ENCODE peak calls at places on chromosomes 7 and 10, in seven cellular contexts. R is tibial artery, Q is endothelial cell, L is astrocyte, K is GM10248, M is HepG2, Z is progenitor cell of endocrine pancreas. B is an unnamed sample.

GRCh38 chr7:86942995-86943394 is 116.5 kb downstream of the ELAPOR2 start:
- DNase-seq in Q (no peak), R (no peak), K (no peak), Z (no peak), M (no peak), L (no peak), B (no peak)

GRCh38 chr7:93646538-93646937 is 72.0 kb upstream of the CALCR start:
- DNase-seq in M (no peak), R (no peak), L (no peak), Z (no peak), Q (no peak), K (no peak), B (no peak)

GRCh38 chr10:101617102-101617823 is 29.1 kb downstream of the DPCD start:
- DNase-seq in L (no peak), R (no peak), Z (no peak), Q (no peak), K (peak), M (no peak), B (no peak)

GRCh38 chr10:88260329-88261051 is 322.6 kb downstream of the RNLS start:
- DNase-seq in Z (no peak), K (peak), R (no peak), M (no peak), L (no peak), Q (no peak), B (no peak)

GRCh38 chr7:66920256-66920655 is 769 bp upstream of the TMEM248 start:
- DNase-seq in L (no peak), Q (no peak), Z (no peak), M (no peak), R (no peak), K (no peak), B (no peak)

GRCh38 chr10:112517381-112517976 is 70.5 kb downstream of the VTI1A start:
- DNase-seq in Z (no peak), Q (no peak), K (no peak), L (peak), M (no peak), R (no peak), B (no peak)

GRCh38 chr10:103800789-103801540 is 54.4 kb downstream of the SH3PXD2A start:
- DNase-seq in K (peak), L (no peak), M (peak), R (no peak), Q (no peak), Z (no peak), B (no peak)

GRCh38 chr7:96441551-96442104 is 119.7 kb upstream of the SLC25A13 start:
- DNase-seq in K (no peak), Q (no peak), Z (no peak), M (no peak), L (no peak), R (no peak), B (no peak)

GRCh38 chr10:94777886-94778458 is 15.5 kb downstream of the CYP2C19 start:
- DNase-seq in K (no peak), Q (no peak), M (peak), Z (no peak), L (no peak), R (no peak), B (no peak)

GRCh38 chr7:13604178-13604577 is 385.3 kb downstream of the ETV1 start:
- DNase-seq in Z (no peak), L (no peak), Q (no peak), R (no peak), K (no peak), M (no peak), B (no peak)

GRCh38 chr7:149716007-149716931 is 57.1 kb downstream of the ZNF467 start:
- DNase-seq in K (no peak), Z (no peak), Q (peak), L (peak), M (no peak), R (no peak), B (no peak)

GRCh38 chr7:88310950-88311674 is 4.4 kb upstream of the STEAP4 start:
- DNase-seq in R (no peak), Q (no peak), M (no peak), L (no peak), K (no peak), Z (no peak), B (no peak)

GRCh38 chr10:124084693-124085092 is 8.7 kb downstream of the CHST15 start:
- DNase-seq in L (no peak), R (no peak), M (no peak), K (no peak), Z (no peak), Q (no peak), B (no peak)

GRCh38 chr7:112547916-112548315 is 67.1 kb downstream of the LSMEM1 start:
- DNase-seq in Q (no peak), M (no peak), K (no peak), R (no peak), L (peak), Z (no peak), B (no peak)

GRCh38 chr7:54879776-54880175 is 120.8 kb upstream of the SEC61G start:
- DNase-seq in Q (no peak), K (no peak), Z (no peak), M (no peak), L (no peak), R (no peak), B (no peak)

GRCh38 chr10:118584181-118584954 is 11.1 kb downstream of the PRLHR start:
- DNase-seq in M (no peak), K (no peak), Q (no peak), R (no peak), L (peak), Z (no peak), B (no peak)

GRCh38 chr10:76176166-76176550 is 744.7 kb downstream of the LRMDA start:
- DNase-seq in Z (no peak), M (no peak), K (no peak), Q (no peak), L (no peak), R (no peak), B (no peak)

GRCh38 chr7:96563409-96563808 is 146.2 kb downstream of the SEM1 start:
- DNase-seq in Q (no peak), K (no peak), Z (no peak), M (no peak), L (no peak), R (no peak), B (no peak)

GRCh38 chr7:116780966-116781365 is 81.4 kb upstream of the CAPZA2 start:
- DNase-seq in M (no peak), L (no peak), Q (no peak), R (no peak), K (no peak), Z (no peak), B (no peak)

GRCh38 chr7:51132661-51133060 is 183.9 kb downstream of the COBL start:
- DNase-seq in K (no peak), L (no peak), Z (no peak), R (no peak), Q (no peak), M (no peak), B (no peak)

GRCh38 chr10:20552382-20552781 is 344.7 kb downstream of the NEBL start:
- DNase-seq in Z (no peak), Q (no peak), K (no peak), R (no peak), L (peak), M (no peak), B (no peak)

GRCh38 chr7:96720843-96721242 is 11.2 kb upstream of the SEM1 start:
- DNase-seq in R (no peak), L (no peak), Q (no peak), Z (no peak), K (no peak), M (no peak), B (no peak)

GRCh38 chr10:21969326-21970287 is 33.9 kb downstream of the DNAJC1 start:
- DNase-seq in Z (no peak), M (no peak), R (no peak), L (peak), Q (no peak), K (no peak), B (no peak)

GRCh38 chr10:34434119-34434594 is 380.9 kb downstream of the PARD3 start:
- DNase-seq in M (no peak), R (no peak), Z (no peak), K (no peak), Q (no peak), L (peak), B (peak)

GRCh38 chr10:34430685-34431084 is 384.4 kb downstream of the PARD3 start:
- DNase-seq in M (no peak), Q (no peak), Z (no peak), R (no peak), L (no peak), K (no peak), B (no peak)

GRCh38 chr10:34432589-34432988 is 382.5 kb downstream of the PARD3 start:
- DNase-seq in Z (no peak), L (no peak), K (no peak), M (no peak), Q (no peak), R (no peak), B (no peak)

GRCh38 chr10:34437897-34438296 is 377.2 kb downstream of the PARD3 start:
- DNase-seq in Q (no peak), L (no peak), R (no peak), K (no peak), M (no peak), Z (no peak), B (no peak)

DNA sequence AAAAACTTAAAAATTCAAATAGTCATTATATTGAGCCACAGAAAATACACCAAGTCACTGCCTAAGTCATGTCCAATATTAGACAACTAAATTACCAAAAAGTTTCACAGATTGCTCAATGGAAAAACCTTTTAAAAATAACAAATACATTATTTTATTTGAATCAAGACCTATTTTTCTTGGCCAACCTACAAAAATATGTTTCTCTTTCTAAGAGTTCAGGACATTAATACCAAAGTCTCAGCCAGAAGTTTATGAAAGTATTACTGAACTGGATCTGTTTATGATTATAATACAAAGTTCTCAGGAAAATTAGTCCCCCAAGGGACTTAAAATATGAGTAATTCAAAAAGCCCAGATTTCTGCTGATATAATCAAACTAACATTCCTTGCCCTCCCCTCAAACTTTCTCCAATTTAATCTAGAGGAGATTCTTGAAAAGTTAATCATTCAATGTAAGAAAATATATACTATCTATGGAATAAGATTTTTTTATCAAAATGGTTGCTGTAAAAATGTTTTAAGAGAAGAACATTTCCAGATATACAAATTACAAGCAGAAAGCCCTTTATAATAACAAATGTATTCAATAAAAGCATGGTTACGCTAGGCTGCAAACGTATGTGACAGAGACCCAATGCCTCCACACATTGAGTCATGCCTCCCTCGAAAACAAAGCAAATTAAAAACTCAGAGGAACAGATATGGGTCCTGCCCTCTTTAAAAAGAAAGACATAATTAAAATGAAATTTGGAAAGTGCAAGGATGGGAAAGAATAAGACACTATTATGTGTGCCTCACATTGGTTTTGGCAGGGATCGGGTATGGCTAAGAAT is 381.6 kb downstream of the PARD3 start:
- DNase-seq in L (peak), M (no peak), K (no peak), R (no peak), Z (no peak), Q (no peak), B (peak)
- TF ChIP-seq CTCF in L (no peak), M (no peak), K (no peak), R (no peak), Z (no peak), Q (no peak), B (no peak)

DNA sequence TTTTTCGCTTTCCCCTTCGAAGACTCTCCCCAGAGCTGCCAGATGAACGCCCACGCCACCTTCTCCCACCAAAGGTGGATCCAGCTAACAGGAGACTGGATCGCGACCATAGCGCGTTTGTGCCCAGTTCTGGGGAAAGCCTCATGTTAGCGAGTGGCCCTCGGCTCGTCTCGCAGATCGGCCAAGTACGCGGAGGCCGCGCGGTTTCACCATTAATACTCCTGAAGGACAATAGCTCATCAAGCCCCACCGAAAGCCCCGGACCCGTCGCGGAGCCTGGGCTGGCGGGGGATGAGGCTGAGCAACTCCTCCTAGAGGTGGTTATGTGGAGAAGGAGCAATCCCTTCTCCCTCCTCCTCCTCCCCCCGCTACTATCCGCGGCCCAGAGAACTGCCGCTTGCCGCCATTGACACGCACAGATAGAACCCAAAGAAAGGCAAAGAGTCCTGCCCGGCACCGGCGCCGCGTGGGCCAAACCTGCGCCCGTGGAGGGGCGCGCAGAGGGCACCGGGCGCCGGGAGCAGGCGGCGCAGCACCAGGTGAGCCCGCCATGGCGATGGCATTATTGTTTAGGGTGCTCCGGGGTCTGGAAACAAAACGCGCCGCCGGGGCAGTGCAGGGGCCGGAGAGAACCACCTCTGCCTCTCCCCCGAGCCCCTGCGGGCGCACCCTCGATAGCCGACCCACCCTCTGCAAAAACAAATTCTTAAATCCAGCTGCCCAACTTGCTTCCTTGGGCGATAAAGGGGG is at the start of gene MACROH2A2:
- DNase-seq in L (peak), M (peak), Q (peak), K (no peak), Z (peak), R (peak), B (peak)
- TF ChIP-seq CTCF in L (no peak), M (peak), Q (no peak), K (no peak), Z (peak), R (no peak), B (peak)

DNA sequence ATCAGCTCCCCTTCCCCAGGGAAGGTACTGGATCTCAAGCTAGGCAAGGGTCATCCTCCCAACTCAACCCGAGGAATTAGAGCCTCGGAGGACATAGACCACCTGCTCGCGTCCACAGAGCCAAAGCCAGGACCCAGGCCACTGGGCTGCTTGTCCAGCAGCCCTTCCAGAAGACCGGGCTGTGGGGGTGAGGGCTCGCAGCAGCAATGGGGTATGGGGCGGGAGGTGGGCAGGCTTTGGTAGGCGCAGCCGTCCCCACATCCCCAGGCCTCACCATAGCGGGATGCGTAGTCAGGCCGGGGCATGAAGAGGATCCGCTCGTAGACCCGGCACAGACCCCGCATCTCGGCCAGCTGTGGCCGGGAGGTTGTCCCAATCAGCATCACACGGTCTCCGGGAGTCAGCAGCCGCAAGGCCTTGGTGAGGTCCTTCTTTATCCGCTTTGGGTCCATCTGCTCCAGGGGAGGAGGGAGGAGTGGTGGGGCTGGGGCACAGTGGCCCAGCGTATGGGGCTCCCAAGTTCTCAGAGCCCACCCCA is 5.0 kb upstream of the ASB10 start:
- DNase-seq in L (no peak), R (no peak), K (no peak), M (no peak), Z (no peak), Q (no peak), B (no peak)
- TF ChIP-seq CTCF in L (no peak), R (no peak), K (no peak), M (no peak), Z (no peak), Q (no peak), B (no peak)

DNA sequence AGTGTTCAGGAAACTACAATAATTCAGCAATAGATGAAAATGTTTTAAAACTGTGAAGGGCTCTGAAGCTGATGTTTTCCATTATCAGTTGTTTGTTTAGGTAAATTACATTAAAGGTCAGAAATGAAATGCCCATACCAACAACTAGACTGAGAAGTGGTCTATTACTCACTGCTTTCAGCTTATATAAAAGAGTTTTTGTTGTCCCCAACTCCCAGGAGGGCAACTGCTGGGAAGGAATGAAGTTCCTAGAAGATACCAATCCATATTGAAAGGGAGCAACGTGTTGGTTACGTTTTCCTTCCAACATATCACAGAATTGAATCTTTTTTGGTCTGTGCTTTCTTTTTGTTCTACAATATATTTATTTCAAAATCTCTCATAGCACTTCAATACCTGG is 330.6 kb upstream of the LRRN3 start:
- DNase-seq in M (no peak), K (no peak), Z (no peak), Q (no peak), R (no peak), L (no peak), B (no peak)
- TF ChIP-seq CTCF in M (no peak), K (no peak), Z (no peak), Q (no peak), R (no peak), L (no peak), B (no peak)

GRCh38 chr10:49281461-49281860 is 17.5 kb upstream of the C10orf71 start:
- DNase-seq in L (no peak), Z (no peak), Q (peak), K (no peak), M (no peak), R (no peak), B (no peak)
- TF ChIP-seq CTCF in L (no peak), Z (peak), Q (peak), K (peak), M (peak), R (no peak), B (peak)

GRCh38 chr7:92245487-92246362 is at the start of the genes ANKIB1 and KRIT1:
- DNase-seq in K (peak), M (peak), L (peak), Q (peak), Z (peak), R (peak), B (peak)
- TF ChIP-seq CTCF in K (peak), M (peak), L (no peak), Q (no peak), Z (no peak), R (peak), B (no peak)

B was measured in AG09319.